ENCODE peak calls at places on chromosomes 3 and 15, in seven cellular contexts. Z is spleen, M is heart left ventricle, X is brain microvascular endothelial cell, T is cardiac fibroblast, N is GM23338, S is Peyer's patch. V is an unnamed sample.

GRCh38 chr15:99749386-99749785 is 16.1 kb upstream of the LYSMD4 start:
- DNase-seq in T (no peak), Z (no peak), S (no peak), M (peak; percentile 62), N (no peak), X (no peak), V (no peak)

GRCh38 chr3:154120903-154121235 is 321 bp upstream of the ARHGEF26 start:
- DNase-seq in N (no peak), Z (no peak), M (no peak), S (no peak), T (no peak), X (no peak), V (no peak)

GRCh38 chr15:47477253-47477652 is 240.1 kb upstream of the SEMA6D start:
- DNase-seq in T (peak; percentile 39), M (no peak), X (no peak), S (no peak), Z (no peak), N (no peak), V (no peak)

GRCh38 chr15:71171195-71171594 is 55.9 kb downstream of the THSD4 start:
- DNase-seq in N (no peak), S (no peak), Z (no peak), T (no peak), M (no peak), X (no peak), V (no peak)

GRCh38 chr3:87997298-87997697 is 61.5 kb downstream of the CGGBP1 start:
- DNase-seq in M (no peak), N (no peak), Z (no peak), X (peak; percentile 79), T (no peak), S (peak; percentile 57), V (no peak)

GRCh38 chr3:107077391-107077790 is 299.8 kb upstream of the CCDC54 start:
- DNase-seq in N (no peak), Z (no peak), X (no peak), T (no peak), M (no peak), S (no peak), V (no peak)

GRCh38 chr15:95549168-95549738 is 781.2 kb upstream of the NR2F2 start:
- DNase-seq in X (no peak), N (no peak), T (no peak), M (no peak), S (no peak), Z (no peak), V (no peak)

GRCh38 chr15:55183679-55184078 is 13.1 kb downstream of the RSL24D1 start:
- DNase-seq in N (no peak), S (no peak), Z (no peak), T (no peak), X (no peak), M (no peak), V (no peak)

GRCh38 chr3:177459397-177459796 is 262.1 kb upstream of the TBL1XR1 start:
- DNase-seq in T (peak; percentile 93), N (no peak), Z (no peak), M (no peak), S (no peak), X (peak; percentile 86), V (no peak)

GRCh38 chr3:152339881-152340505 is 71.3 kb downstream of the MBNL1 start:
- DNase-seq in S (no peak), T (no peak), M (no peak), Z (no peak), N (no peak), X (no peak), V (no peak)

GRCh38 chr15:22974745-22975144 is 5.4 kb downstream of the CYFIP1 start:
- DNase-seq in X (no peak), N (no peak), S (no peak), Z (peak; percentile 19), M (no peak), T (no peak), V (no peak)

GRCh38 chr3:43506644-43507043 is 115.2 kb downstream of the ANO10 start:
- DNase-seq in X (no peak), S (no peak), Z (no peak), T (no peak), N (no peak), M (no peak), V (no peak)

GRCh38 chr3:41579861-41580260 is 380.6 kb downstream of the CTNNB1 start:
- DNase-seq in X (no peak), M (no peak), Z (no peak), S (no peak), T (no peak), N (no peak), V (no peak)

GRCh38 chr15:90004252-90004651 is 3.1 kb downstream of the ZNF710 start:
- DNase-seq in S (no peak), T (peak; percentile 46), M (peak; percentile 38), Z (no peak), N (no peak), X (peak; percentile 7), V (no peak)

GRCh38 chr3:67947808-67948508 is 293.5 kb upstream of the SUCLG2 start:
- DNase-seq in X (no peak), T (no peak), M (no peak), Z (peak; percentile 71), S (peak; percentile 47), N (peak; percentile 73), V (no peak)

GRCh38 chr3:116743062-116743461 is 33.5 kb downstream of the TUSC7 start:
- DNase-seq in T (no peak), N (no peak), M (no peak), S (no peak), Z (no peak), X (no peak), V (no peak)

GRCh38 chr15:101045236-101045646 is 126.1 kb downstream of the LRRK1 start:
- DNase-seq in M (no peak), N (no peak), X (no peak), S (peak; percentile 32), Z (peak; percentile 42), T (peak; percentile 75), V (peak; percentile 49)

GRCh38 chr3:45110185-45110833 is 35.9 kb downstream of the CDCP1 start:
- DNase-seq in M (no peak), X (no peak), S (peak; percentile 80), N (no peak), Z (peak; percentile 74), T (no peak), V (no peak)

GRCh38 chr15:93072440-93073394 is 16.3 kb downstream of the RGMA start:
- DNase-seq in T (peak; percentile 81), N (peak; percentile 90), Z (no peak), X (peak; percentile 25), S (peak; percentile 58), M (peak; percentile 87), V (peak; percentile 85)

GRCh38 chr15:33278816-33279612 is 31.8 kb upstream of the RYR3 start:
- DNase-seq in N (peak; percentile 40), M (no peak), Z (no peak), S (no peak), X (peak; percentile 96), T (peak; percentile 58), V (no peak)

GRCh38 chr3:8622873-8623725 is 21.5 kb downstream of the SSUH2 start:
- DNase-seq in Z (no peak), X (peak; percentile 65), T (peak; percentile 79), M (peak; percentile 71), N (peak; percentile 90), S (peak; percentile 74), V (peak; percentile 54)

GRCh38 chr3:42115223-42115622 is 24.1 kb downstream of the TRAK1 start:
- DNase-seq in S (no peak), X (no peak), M (peak; percentile 72), T (no peak), N (no peak), Z (peak; percentile 54), V (no peak)

DNA sequence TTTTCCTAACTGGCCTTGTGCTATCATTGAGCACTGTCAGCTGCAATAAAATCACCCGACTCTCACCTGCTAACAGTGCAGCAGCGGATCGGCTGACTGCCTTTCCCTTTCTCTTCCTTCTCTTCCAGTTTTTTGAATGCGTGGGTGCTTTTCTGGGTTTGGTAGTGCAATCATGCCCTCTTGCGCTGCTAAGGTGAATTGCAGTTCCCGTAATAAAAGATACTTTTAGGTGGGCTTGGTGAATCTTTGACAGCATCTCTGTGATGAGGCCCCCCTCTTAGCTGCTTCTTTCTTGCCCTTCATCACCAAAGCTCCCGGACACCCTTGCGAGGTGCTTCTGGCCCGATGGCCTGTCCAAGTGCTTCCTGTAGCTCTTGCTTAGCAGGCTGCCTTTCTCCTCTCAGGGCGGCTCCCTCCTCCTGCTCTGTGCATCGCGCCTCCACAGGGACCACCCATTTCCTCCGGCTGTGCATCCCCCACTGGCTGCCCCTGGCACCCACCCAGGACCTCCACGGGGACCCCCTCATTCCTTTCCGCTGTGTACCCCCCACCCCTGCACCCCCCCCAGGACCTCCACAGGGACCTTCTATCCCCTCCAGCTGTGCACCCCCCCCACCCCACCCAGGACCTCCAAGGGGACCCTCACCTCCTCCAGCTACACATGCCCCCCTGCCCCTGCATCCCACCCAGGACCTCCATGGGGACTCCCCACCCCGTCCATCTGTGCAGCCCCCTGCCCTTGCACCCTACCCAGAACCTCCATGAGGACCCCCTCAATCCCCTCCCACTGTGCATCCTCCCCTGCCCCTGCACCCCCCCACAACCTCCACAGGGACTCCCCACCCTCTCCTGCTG is 50.8 kb upstream of the RPL32 start:
- DNase-seq in S (peak; percentile 77), M (peak; percentile 27), T (peak; percentile 73), X (peak; percentile 44), Z (peak; percentile 68), N (peak; percentile 83), V (peak; percentile 44)
- H3K4me3 ChIP-seq in S (no peak overlapping the region), M (peak overlapping the region; percentile 15), T (no peak overlapping the region), X (peak overlapping the region; percentile 12), Z (peak overlapping the region; percentile 48), N (no peak overlapping the region), V (no peak overlapping the region)

DNA sequence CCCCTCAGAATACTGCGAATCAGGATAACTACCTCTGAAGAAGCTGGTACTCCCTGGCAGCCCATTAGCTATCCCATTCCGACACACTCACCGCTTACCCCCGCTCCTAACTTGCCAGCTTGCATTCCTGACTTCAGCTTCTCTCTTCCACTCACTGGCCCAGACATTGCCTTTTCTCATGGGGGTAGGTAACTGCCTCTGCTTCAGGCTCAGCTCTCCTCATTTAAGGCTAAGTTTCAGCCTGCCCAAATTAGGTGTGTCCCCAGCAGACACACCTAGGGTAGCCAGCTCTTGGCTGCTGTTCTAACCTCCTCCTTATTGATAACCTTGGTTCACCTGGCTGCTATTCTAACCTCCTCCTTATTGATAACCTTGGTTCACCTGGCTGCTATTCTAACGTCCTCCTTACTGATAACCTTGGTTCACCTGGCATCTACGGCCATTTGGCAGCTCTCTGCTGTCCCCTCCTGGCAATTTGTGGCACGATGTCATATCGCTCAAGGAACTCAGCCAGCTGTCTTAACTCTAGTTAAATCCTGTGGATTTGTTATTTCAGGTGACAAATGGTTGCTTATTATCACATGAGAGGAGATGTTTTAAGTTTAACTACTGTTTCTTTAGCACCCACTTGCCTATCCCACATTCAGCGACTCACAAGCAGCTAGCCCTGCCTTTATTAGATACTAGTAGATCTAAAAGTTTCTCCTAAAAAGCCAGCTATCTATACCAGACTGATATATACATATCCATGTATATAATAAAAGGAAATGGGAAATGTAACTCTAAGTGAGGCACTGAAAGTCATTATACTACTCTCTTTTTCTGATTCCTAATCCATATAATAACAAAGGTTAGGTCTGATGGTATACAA is 106.5 kb upstream of the ACP3 start:
- DNase-seq in X (no peak), S (peak; percentile 73), T (no peak), Z (no peak), N (peak; percentile 86), M (no peak), V (no peak)
- TF ChIP-seq CTCF in X (peak; percentile 72), S (no peak), T (peak; percentile 63), Z (no peak), N (peak; percentile 93), M (no peak), V (no peak)

GRCh38 chr3:189325454-189325853 is 153.7 kb downstream of the TPRG1 start:
- DNase-seq in X (no peak), Z (no peak), S (no peak), N (no peak), M (no peak), T (no peak), V (no peak)
- H3K4me3 ChIP-seq in X (no peak overlapping the region), Z (no peak overlapping the region), S (no peak overlapping the region), N (no peak overlapping the region), M (no peak overlapping the region), T (no peak overlapping the region), V (no peak overlapping the region)

GRCh38 chr3:52481819-52482521 is 13.2 kb upstream of the STAB1 start:
- DNase-seq in Z (no peak), M (no peak), X (no peak), S (no peak), T (peak; percentile 20), N (peak; percentile 89), V (no peak)
- TF ChIP-seq CTCF in Z (no peak), M (no peak), X (peak; percentile 66), S (no peak), T (peak; percentile 61), N (peak; percentile 81), V (no peak)